ENCODE peak calls at places on chromosomes 2 and 18, in eight cellular contexts. One of them, this sample, is unnamed.

GRCh38 chr18:35407871-35408481 is 30.8 kb upstream of the ZNF396 start:
- DNase-seq in H7: peak
- DNase-seq in endothelial cell of umbilical vein: peak
- DNase-seq in immature natural killer cell: peak
- DNase-seq in heart right ventricle: peak
- DNase-seq in HFF-Myc: peak
- DNase-seq in lower lobe of right lung: no peak
- DNase-seq in astrocyte of the spinal cord: peak
- DNase-seq in this sample: no peak

GRCh38 chr18:533995-534601 is 33.6 kb upstream of the COLEC12 start:
- DNase-seq in astrocyte of the spinal cord: no peak
- DNase-seq in heart right ventricle: no peak
- DNase-seq in H7: no peak
- DNase-seq in endothelial cell of umbilical vein: no peak
- DNase-seq in immature natural killer cell: no peak
- DNase-seq in HFF-Myc: no peak
- DNase-seq in lower lobe of right lung: no peak
- DNase-seq in this sample: no peak

GRCh38 chr18:25360301-25360899 is 8.4 kb upstream of the ZNF521 start:
- DNase-seq in lower lobe of right lung: no peak
- DNase-seq in astrocyte of the spinal cord: no peak
- DNase-seq in H7: no peak
- DNase-seq in immature natural killer cell: no peak
- DNase-seq in HFF-Myc: no peak
- DNase-seq in endothelial cell of umbilical vein: no peak
- DNase-seq in heart right ventricle: no peak
- DNase-seq in this sample: no peak

GRCh38 chr18:23969664-23970063 is 44.9 kb upstream of the TTC39C start:
- DNase-seq in H7: no peak
- DNase-seq in endothelial cell of umbilical vein: no peak
- DNase-seq in lower lobe of right lung: no peak
- DNase-seq in heart right ventricle: no peak
- DNase-seq in HFF-Myc: no peak
- DNase-seq in astrocyte of the spinal cord: no peak
- DNase-seq in immature natural killer cell: no peak
- DNase-seq in this sample: no peak

GRCh38 chr2:72936669-72937355 is 19.5 kb downstream of the EMX1 start:
- DNase-seq in HFF-Myc: no peak
- DNase-seq in heart right ventricle: no peak
- DNase-seq in endothelial cell of umbilical vein: no peak
- DNase-seq in H7: no peak
- DNase-seq in immature natural killer cell: no peak
- DNase-seq in lower lobe of right lung: no peak
- DNase-seq in astrocyte of the spinal cord: no peak
- DNase-seq in this sample: peak

GRCh38 chr2:171814883-171815282 is 79.2 kb downstream of the SLC25A12 start:
- DNase-seq in H7: no peak
- DNase-seq in endothelial cell of umbilical vein: no peak
- DNase-seq in immature natural killer cell: no peak
- DNase-seq in heart right ventricle: no peak
- DNase-seq in lower lobe of right lung: no peak
- DNase-seq in astrocyte of the spinal cord: no peak
- DNase-seq in HFF-Myc: no peak
- DNase-seq in this sample: no peak

GRCh38 chr2:109351164-109351756 is 222.3 kb downstream of the SH3RF3 start:
- DNase-seq in heart right ventricle: peak
- DNase-seq in lower lobe of right lung: peak
- DNase-seq in astrocyte of the spinal cord: peak
- DNase-seq in HFF-Myc: peak
- DNase-seq in immature natural killer cell: no peak
- DNase-seq in H7: peak
- DNase-seq in endothelial cell of umbilical vein: peak
- DNase-seq in this sample: peak

GRCh38 chr2:215624423-215624829 is 188.6 kb upstream of the FN1 start:
- DNase-seq in heart right ventricle: no peak
- DNase-seq in HFF-Myc: peak
- DNase-seq in immature natural killer cell: no peak
- DNase-seq in H7: no peak
- DNase-seq in lower lobe of right lung: peak
- DNase-seq in endothelial cell of umbilical vein: no peak
- DNase-seq in astrocyte of the spinal cord: peak
- DNase-seq in this sample: no peak

GRCh38 chr2:109239720-109240119 is 110.7 kb downstream of the SH3RF3 start:
- DNase-seq in HFF-Myc: no peak
- DNase-seq in lower lobe of right lung: no peak
- DNase-seq in H7: no peak
- DNase-seq in endothelial cell of umbilical vein: peak
- DNase-seq in immature natural killer cell: no peak
- DNase-seq in heart right ventricle: no peak
- DNase-seq in astrocyte of the spinal cord: peak
- DNase-seq in this sample: no peak

GRCh38 chr18:26656401-26656943 is 108.1 kb upstream of the KCTD1 start:
- DNase-seq in astrocyte of the spinal cord: no peak
- DNase-seq in H7: no peak
- DNase-seq in HFF-Myc: no peak
- DNase-seq in immature natural killer cell: no peak
- DNase-seq in heart right ventricle: no peak
- DNase-seq in endothelial cell of umbilical vein: peak
- DNase-seq in lower lobe of right lung: peak
- DNase-seq in this sample: no peak

GRCh38 chr18:1094408-1094807 is 189.7 kb downstream of the ADCYAP1 start:
- DNase-seq in endothelial cell of umbilical vein: no peak
- DNase-seq in H7: no peak
- DNase-seq in HFF-Myc: peak
- DNase-seq in heart right ventricle: no peak
- DNase-seq in immature natural killer cell: no peak
- DNase-seq in lower lobe of right lung: no peak
- DNase-seq in astrocyte of the spinal cord: peak
- DNase-seq in this sample: no peak

GRCh38 chr2:189763908-189764661 is 1.5 kb upstream of the OSGEPL1 start:
- DNase-seq in lower lobe of right lung: no peak
- DNase-seq in astrocyte of the spinal cord: peak
- DNase-seq in H7: no peak
- DNase-seq in heart right ventricle: no peak
- DNase-seq in endothelial cell of umbilical vein: no peak
- DNase-seq in immature natural killer cell: no peak
- DNase-seq in HFF-Myc: no peak
- DNase-seq in this sample: no peak

GRCh38 chr18:22914633-22915032 is 18.5 kb upstream of the RBBP8 start:
- DNase-seq in lower lobe of right lung: no peak
- DNase-seq in HFF-Myc: no peak
- DNase-seq in H7: no peak
- DNase-seq in astrocyte of the spinal cord: no peak
- DNase-seq in heart right ventricle: no peak
- DNase-seq in endothelial cell of umbilical vein: no peak
- DNase-seq in immature natural killer cell: no peak
- DNase-seq in this sample: no peak

GRCh38 chr18:3526421-3527354 is 76.7 kb downstream of the TGIF1 start:
- DNase-seq in HFF-Myc: peak
- DNase-seq in heart right ventricle: no peak
- DNase-seq in H7: peak
- DNase-seq in endothelial cell of umbilical vein: no peak
- DNase-seq in lower lobe of right lung: no peak
- DNase-seq in astrocyte of the spinal cord: peak
- DNase-seq in immature natural killer cell: no peak
- DNase-seq in this sample: no peak

GRCh38 chr2:233831011-233831721 is 23.2 kb downstream of the HJURP start:
- DNase-seq in HFF-Myc: no peak
- DNase-seq in lower lobe of right lung: no peak
- DNase-seq in heart right ventricle: no peak
- DNase-seq in astrocyte of the spinal cord: no peak
- DNase-seq in H7: no peak
- DNase-seq in endothelial cell of umbilical vein: no peak
- DNase-seq in immature natural killer cell: no peak
- DNase-seq in this sample: no peak

GRCh38 chr18:824179-824578 is 12.1 kb upstream of the YES1 start:
- DNase-seq in immature natural killer cell: no peak
- DNase-seq in heart right ventricle: no peak
- DNase-seq in HFF-Myc: no peak
- DNase-seq in astrocyte of the spinal cord: no peak
- DNase-seq in H7: no peak
- DNase-seq in endothelial cell of umbilical vein: no peak
- DNase-seq in lower lobe of right lung: no peak
- DNase-seq in this sample: no peak

GRCh38 chr2:226581004-226581403 is 218.6 kb downstream of the IRS1 start:
- DNase-seq in HFF-Myc: no peak
- DNase-seq in lower lobe of right lung: no peak
- DNase-seq in endothelial cell of umbilical vein: no peak
- DNase-seq in immature natural killer cell: no peak
- DNase-seq in astrocyte of the spinal cord: no peak
- DNase-seq in heart right ventricle: no peak
- DNase-seq in H7: no peak
- DNase-seq in this sample: no peak